ENCODE peak calls at places on chromosomes 13 and 19, in nine cellular contexts. G is H9, C is osteocyte, T is endodermal cell, M is globus pallidus, W is NCI-H1436, F is cardiac fibroblast, X is mucosa of gallbladder, U is A549. Q is an unnamed sample.

GRCh38 chr13:106649495-106649894 is 81.6 kb upstream of the ARGLU1 start:
- DNase-seq in M (no peak), G (no peak), F (no peak), U (no peak), T (no peak), C (no peak), X (peak; percentile 78), W (no peak), Q (no peak)

GRCh38 chr13:33676045-33676699 is 141.8 kb upstream of the RFC3 start:
- DNase-seq in T (no peak), F (peak; percentile 26), X (peak; percentile 30), M (peak; percentile 20), G (no peak), W (no peak), C (no peak), U (no peak), Q (no peak)

GRCh38 chr19:2083174-2083854 is 12.8 kb downstream of the MOB3A start:
- DNase-seq in G (no peak), M (no peak), T (no peak), X (no peak), C (no peak), U (no peak), F (no peak), W (no peak), Q (no peak)

GRCh38 chr19:1847684-1848398 is 442 bp downstream of the REXO1 start:
- DNase-seq in W (no peak), U (no peak), G (no peak), F (peak; percentile 66), X (no peak), T (peak; percentile 80), C (no peak), M (no peak), Q (peak; percentile 79)

GRCh38 chr13:51801631-51802099 is 2.3 kb downstream of the DHRS12 start:
- DNase-seq in X (peak; percentile 88), F (no peak), G (no peak), W (no peak), M (peak; percentile 87), U (peak; percentile 23), T (no peak), C (no peak), Q (peak; percentile 90)

GRCh38 chr13:24746618-24747247 is 17.2 kb upstream of the RNF17 start:
- DNase-seq in T (peak; percentile 89), W (no peak), X (no peak), U (peak; percentile 17), C (peak; percentile 83), F (no peak), M (no peak), G (peak; percentile 72), Q (no peak)

GRCh38 chr19:56705939-56706338 is 34.4 kb upstream of the ZNF835 start:
- DNase-seq in F (no peak), M (no peak), U (no peak), T (no peak), X (no peak), G (no peak), C (no peak), W (no peak), Q (no peak)

GRCh38 chr13:101454767-101455166 is 2.3 kb downstream of the ITGBL1 start:
- DNase-seq in C (no peak), W (no peak), M (no peak), U (no peak), F (peak; percentile 14), G (no peak), X (no peak), T (no peak), Q (no peak)